ENCODE peak calls at places on chromosomes 6 and 20, in ten cellular contexts. T, Z, D, P, S, F, E, O, Q and L are unnamed samples.
A peak's percentile ranks its signal among the peaks of the same experiment; 100 is the strongest.

GRCh38 chr20:24376523-24377085 is 92.8 kb upstream of the SYNDIG1 start:
- DNase-seq in S (peak; percentile 38), Z (no peak), O (no peak), T (no peak), F (no peak), E (no peak), D (no peak), Q (no peak), P (no peak), L (no peak)

GRCh38 chr6:12404651-12405050 is 114.5 kb downstream of the EDN1 start:
- DNase-seq in Q (no peak), T (no peak), F (no peak), O (no peak), D (no peak), P (no peak), E (no peak), Z (no peak), S (no peak), L (no peak)

GRCh38 chr20:34680586-34680985 is 3.7 kb upstream of the PIGU start:
- DNase-seq in D (no peak), O (no peak), T (no peak), E (no peak), Q (no peak), F (no peak), S (peak; percentile 11), P (no peak), Z (no peak), L (no peak)

GRCh38 chr20:5888051-5888450 is 62.3 kb downstream of the TRMT6 start:
- DNase-seq in P (no peak), D (no peak), T (no peak), F (no peak), S (no peak), E (no peak), Z (no peak), O (no peak), Q (no peak), L (no peak)

GRCh38 chr6:116244284-116244683 is 9.6 kb downstream of the TSPYL4 start:
- DNase-seq in S (no peak), D (no peak), E (no peak), Q (no peak), P (no peak), O (no peak), T (no peak), Z (no peak), F (no peak), L (no peak)

GRCh38 chr6:63643862-63644261 is 8.3 kb downstream of the PHF3 start:
- DNase-seq in S (peak; percentile 7), D (no peak), P (no peak), F (no peak), E (no peak), Z (no peak), Q (no peak), T (no peak), O (no peak), L (no peak)

GRCh38 chr6:32952817-32953739 is at the start of gene HLA-DMA:
- DNase-seq in Q (no peak), E (peak; percentile 98), O (peak; percentile 97), F (peak; percentile 17), S (peak; percentile 92), D (peak; percentile 45), T (peak; percentile 48), P (peak; percentile 96), Z (peak; percentile 92), L (peak; percentile 52)

GRCh38 chr6:134073156-134073555 is 20.7 kb upstream of the SLC2A12 start:
- DNase-seq in E (no peak), Q (no peak), Z (no peak), T (no peak), S (no peak), O (no peak), D (no peak), F (no peak), P (no peak), L (no peak)

GRCh38 chr6:125927761-125928160 is 28.8 kb upstream of the HINT3 start:
- DNase-seq in F (no peak), E (no peak), O (no peak), S (no peak), Q (no peak), Z (no peak), D (no peak), P (no peak), T (peak; percentile 9), L (no peak)

GRCh38 chr6:14925627-14926026 is 320.2 kb upstream of the JARID2 start:
- DNase-seq in Q (no peak), D (no peak), O (no peak), F (no peak), Z (no peak), P (no peak), S (peak; percentile 75), T (no peak), E (no peak), L (no peak)

GRCh38 chr6:13303668-13304017 is 24.7 kb downstream of the TBC1D7 start:
- DNase-seq in S (peak; percentile 90), Q (no peak), T (no peak), O (peak; percentile 58), Z (peak; percentile 30), D (no peak), P (no peak), E (no peak), F (no peak), L (no peak)

GRCh38 chr20:57342829-57343228 is 8.2 kb upstream of the RAE1 start:
- DNase-seq in Z (no peak), O (peak; percentile 50), S (peak; percentile 48), F (no peak), P (peak; percentile 4), Q (no peak), D (no peak), E (no peak), T (no peak), L (no peak)

GRCh38 chr6:154848580-154848979 is 115.4 kb downstream of the SCAF8 start:
- DNase-seq in Q (peak; percentile 69), Z (no peak), S (peak; percentile 25), D (no peak), F (peak; percentile 7), O (no peak), P (no peak), E (no peak), T (no peak), L (no peak)

GRCh38 chr6:3654436-3654835 is 97.1 kb downstream of the PXDC1 start:
- DNase-seq in S (no peak), D (no peak), O (no peak), Z (no peak), T (no peak), Q (no peak), P (no peak), E (no peak), F (no peak), L (no peak)

GRCh38 chr6:162017551-162017950 is 710.0 kb downstream of the PRKN start:
- DNase-seq in Q (no peak), S (no peak), T (no peak), Z (no peak), O (no peak), E (no peak), P (no peak), F (no peak), D (no peak), L (no peak)

GRCh38 chr6:163147988-163148387 is 266.5 kb upstream of the QKI start:
- DNase-seq in S (peak; percentile 2), O (no peak), Q (no peak), T (no peak), Z (no peak), F (no peak), D (no peak), E (no peak), P (no peak), L (no peak)

GRCh38 chr20:31497838-31498540 is 16.3 kb upstream of the HM13 start:
- DNase-seq in E (no peak), F (no peak), T (no peak), Q (no peak), D (no peak), Z (no peak), O (peak; percentile 48), S (no peak), P (peak; percentile 38), L (no peak)

GRCh38 chr6:147869869-147870268 is 361.4 kb downstream of the SAMD5 start:
- DNase-seq in F (no peak), D (no peak), T (no peak), O (no peak), P (no peak), Q (no peak), S (no peak), Z (no peak), E (no peak), L (no peak)

GRCh38 chr20:44153636-44154043 is 33.3 kb downstream of the JPH2 start:
- DNase-seq in Q (no peak), P (no peak), S (no peak), Z (peak; percentile 69), E (no peak), F (no peak), T (no peak), O (peak; percentile 43), D (no peak), L (no peak)

GRCh38 chr6:169966312-169967181 is 215.1 kb downstream of the ERMARD start:
- DNase-seq in F (no peak), S (no peak), T (no peak), Q (no peak), D (no peak), P (no peak), Z (peak; percentile 10), O (no peak), E (no peak), L (no peak)

GRCh38 chr20:24574307-24574706 is 104.9 kb downstream of the SYNDIG1 start:
- DNase-seq in F (no peak), D (no peak), S (no peak), O (no peak), P (no peak), T (no peak), Z (no peak), E (no peak), Q (no peak), L (no peak)

GRCh38 chr6:43286995-43287716 is 10.9 kb upstream of the SLC22A7 start:
- DNase-seq in Z (no peak), O (no peak), Q (peak; percentile 11), F (no peak), P (no peak), E (no peak), S (no peak), T (no peak), D (no peak), L (no peak)

GRCh38 chr6:3960754-3961361 is 111.7 kb downstream of the FAM50B start:
- DNase-seq in D (no peak), S (no peak), E (no peak), O (peak; percentile 75), P (no peak), Z (no peak), T (no peak), F (no peak), Q (no peak), L (no peak)

GRCh38 chr20:62977613-62978558 is 25.4 kb downstream of the SLC17A9 start:
- DNase-seq in O (no peak), E (no peak), Q (no peak), D (peak; percentile 53), Z (no peak), F (no peak), S (no peak), T (no peak), P (no peak), L (no peak)

GRCh38 chr20:39874049-39874893 is 814.8 kb downstream of the MAFB start:
- DNase-seq in D (no peak), E (no peak), P (no peak), Q (peak; percentile 88), Z (peak; percentile 39), F (peak; percentile 33), T (peak; percentile 74), O (peak; percentile 90), S (peak; percentile 34), L (no peak)

GRCh38 chr6:158367824-158368223 is 55.6 kb downstream of the TULP4 start:
- DNase-seq in P (no peak), T (no peak), O (peak; percentile 17), Q (no peak), S (no peak), D (no peak), Z (no peak), F (no peak), E (no peak), L (no peak)

GRCh38 chr6:143270026-143270425 is 180.5 kb downstream of the ADAT2 start:
- DNase-seq in E (no peak), F (no peak), T (no peak), Q (no peak), P (no peak), O (peak; percentile 21), S (peak; percentile 17), Z (no peak), D (no peak), L (no peak)

GRCh38 chr6:134080171-134080795 is 27.9 kb upstream of the SLC2A12 start:
- DNase-seq in F (no peak), Z (no peak), S (peak; percentile 33), O (no peak), T (no peak), E (no peak), D (no peak), P (no peak), Q (no peak), L (no peak)